ENCODE peak calls at places on chromosomes 12 and 14, in nine cellular contexts. T, M, U, A, L, D, X, S and Y are unnamed samples.

GRCh38 chr14:70891741-70892140 is 15.5 kb upstream of the PCNX1 start:
- DNase-seq in T (no peak), U (no peak), A (no peak), S (no peak), L (no peak), M (no peak), X (no peak), D (no peak), Y (no peak)

GRCh38 chr12:7395950-7396349 is 48.0 kb downstream of the CD163L1 start:
- DNase-seq in L (no peak), T (no peak), M (no peak), D (no peak), S (no peak), U (no peak), X (no peak), A (no peak), Y (no peak)

GRCh38 chr12:68641138-68641537 is 30.4 kb downstream of the RAP1B start:
- DNase-seq in U (peak), D (no peak), A (no peak), S (peak), L (no peak), M (no peak), T (no peak), X (no peak), Y (no peak)

GRCh38 chr14:92651106-92651792 is 97.2 kb downstream of the LGMN start:
- DNase-seq in L (no peak), U (peak), D (no peak), A (no peak), S (no peak), X (no peak), M (peak), T (no peak), Y (no peak)

GRCh38 chr14:77151918-77152588 is 10.5 kb upstream of the ZDHHC22 start:
- DNase-seq in L (no peak), M (no peak), D (peak), T (peak), S (peak), X (peak), A (no peak), U (no peak), Y (no peak)

GRCh38 chr14:26934151-26934550 is 336.3 kb upstream of the NOVA1 start:
- DNase-seq in T (no peak), S (no peak), L (no peak), X (no peak), U (no peak), A (no peak), M (no peak), D (no peak), Y (no peak)

GRCh38 chr12:90940872-90941499 is 14.0 kb downstream of the CCER1 start:
- DNase-seq in D (peak), S (peak), U (no peak), T (peak), X (peak), L (no peak), A (no peak), M (no peak), Y (no peak)

GRCh38 chr12:22312336-22312735 is 22.2 kb downstream of the ST8SIA1 start:
- DNase-seq in M (no peak), D (peak), T (no peak), U (no peak), A (no peak), L (no peak), X (no peak), S (peak), Y (no peak)

GRCh38 chr12:14935031-14935430 is 3.3 kb downstream of the ERP27 start:
- DNase-seq in U (no peak), X (no peak), D (no peak), L (peak), A (no peak), T (no peak), S (no peak), M (no peak), Y (no peak)

GRCh38 chr12:25005376-25005775 is 56.5 kb upstream of the BCAT1 start:
- DNase-seq in A (no peak), S (no peak), U (no peak), M (no peak), T (no peak), L (no peak), D (no peak), X (no peak), Y (no peak)

GRCh38 chr12:55845785-55846496 is 3.2 kb upstream of the MMP19 start:
- DNase-seq in A (no peak), L (no peak), X (no peak), U (no peak), T (no peak), D (peak), M (no peak), S (no peak), Y (no peak)

DNA sequence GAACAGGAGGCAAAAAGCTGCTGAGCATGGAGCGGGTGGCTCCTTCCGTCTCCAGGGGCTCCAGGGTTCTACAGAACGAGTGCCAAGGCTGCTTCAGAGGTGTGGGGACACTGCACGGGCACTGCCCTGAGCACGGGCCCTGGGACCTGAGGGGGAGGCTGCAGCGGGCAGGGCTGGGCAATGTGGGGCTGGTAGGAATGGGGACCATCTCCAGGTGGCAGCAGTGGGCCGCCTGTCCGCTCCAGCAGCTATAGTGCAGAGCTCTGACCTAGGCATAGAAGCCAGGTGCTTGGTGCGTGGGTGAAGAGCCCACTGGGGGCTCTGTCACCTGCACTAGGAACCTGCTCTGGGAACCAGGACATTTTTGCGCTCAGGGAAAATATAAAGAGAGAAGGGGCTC is 22.3 kb downstream of the HDAC7 start:
- DNase-seq in T (no peak), U (peak), D (no peak), X (no peak), A (no peak), M (no peak), L (peak), S (no peak), Y (no peak)
- TF ChIP-seq CTCF in T (peak), U (peak), D (peak), X (peak), A (no peak), M (peak), L (peak), S (peak), Y (no peak)

GRCh38 chr12:111295176-111295575 is 73.7 kb downstream of the PHETA1 start:
- DNase-seq in U (no peak), T (no peak), X (no peak), D (no peak), M (no peak), L (no peak), A (no peak), S (no peak), Y (no peak)

GRCh38 chr12:111298583-111299436 is 70.1 kb downstream of the PHETA1 start:
- DNase-seq in X (peak), M (no peak), U (peak), S (peak), T (peak), L (peak), A (no peak), D (peak), Y (peak)

GRCh38 chr12:111293266-111294009 is 75.5 kb downstream of the PHETA1 start:
- DNase-seq in D (no peak), L (no peak), M (no peak), X (no peak), A (no peak), S (no peak), T (no peak), U (no peak), Y (no peak)

GRCh38 chr12:111296906-111297463 is 71.9 kb downstream of the PHETA1 start:
- DNase-seq in T (no peak), L (no peak), X (no peak), A (no peak), M (no peak), D (no peak), U (no peak), S (no peak), Y (no peak)

DNA sequence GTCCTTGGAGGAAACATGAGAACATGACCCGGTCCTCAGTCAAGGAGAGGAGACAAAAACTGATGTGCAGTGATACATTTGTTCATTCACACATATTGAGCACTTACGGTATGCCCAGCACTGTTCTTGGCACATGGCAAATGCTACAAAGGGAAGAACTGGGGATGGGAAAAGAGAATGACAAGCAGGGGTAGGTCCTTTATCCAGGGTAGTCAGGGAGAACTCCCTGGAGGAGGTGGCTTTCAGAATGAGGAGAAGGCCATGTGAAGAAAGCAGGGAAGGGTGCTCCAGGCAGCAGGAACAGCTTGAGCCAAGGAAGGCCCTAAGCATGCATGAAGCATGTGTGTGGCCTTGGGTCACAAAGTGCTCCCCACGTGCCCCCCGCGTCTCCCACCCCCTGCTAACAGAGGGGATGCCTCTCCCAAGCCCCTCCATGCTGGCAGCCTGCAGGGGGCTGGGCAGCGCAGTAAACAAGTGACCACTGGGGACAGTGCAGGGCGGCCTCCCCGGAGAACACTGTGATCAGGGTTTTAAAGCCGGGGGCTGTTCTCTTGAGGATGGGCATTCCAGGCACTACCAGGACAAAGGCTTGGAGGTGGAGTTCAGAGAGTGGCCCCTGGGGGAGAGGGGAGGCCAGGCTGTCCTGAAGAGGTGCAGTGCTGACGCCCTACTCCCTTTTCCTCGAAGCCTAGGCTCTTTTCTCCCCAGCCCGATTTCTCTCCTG is 71.0 kb downstream of the PHETA1 start:
- DNase-seq in A (no peak), L (no peak), U (no peak), M (no peak), T (no peak), X (no peak), D (no peak), S (no peak), Y (no peak)
- TF ChIP-seq CTCF in A (no peak), L (no peak), U (no peak), M (no peak), T (no peak), X (peak), D (no peak), S (no peak), Y (no peak)

GRCh38 chr14:99441157-99441870 is 39.3 kb downstream of the SETD3 start:
- DNase-seq in L (peak), D (no peak), A (no peak), M (no peak), S (no peak), T (no peak), U (no peak), X (no peak), Y (no peak)
- TF ChIP-seq CTCF in L (peak), D (no peak), A (no peak), M (no peak), S (no peak), T (no peak), U (no peak), X (no peak), Y (no peak)

GRCh38 chr12:50614167-50614762 is 109.5 kb downstream of the DIP2B start:
- DNase-seq in U (no peak), T (no peak), D (peak), S (peak), L (peak), M (no peak), A (no peak), X (peak), Y (no peak)
- TF ChIP-seq CTCF in U (no peak), T (no peak), D (no peak), S (no peak), L (no peak), M (no peak), A (no peak), X (no peak), Y (no peak)

GRCh38 chr12:50842637-50843493 is at the start of gene TMPRSS12:
- DNase-seq in S (no peak), A (peak), X (no peak), D (no peak), T (no peak), U (no peak), M (no peak), L (peak), Y (peak)

GRCh38 chr12:50841654-50842531 is 833 bp upstream of the TMPRSS12 start:
- DNase-seq in U (no peak), S (no peak), L (no peak), M (no peak), X (no peak), T (no peak), A (no peak), D (no peak), Y (no peak)

GRCh38 chr12:50848963-50849362 is 6.2 kb downstream of the TMPRSS12 start:
- DNase-seq in A (no peak), U (no peak), M (no peak), D (no peak), X (no peak), S (no peak), L (no peak), T (no peak), Y (no peak)

GRCh38 chr12:50840809-50841487 is 1.8 kb upstream of the TMPRSS12 start:
- DNase-seq in S (no peak), T (no peak), L (no peak), U (no peak), X (no peak), M (no peak), D (no peak), A (no peak), Y (no peak)

GRCh38 chr12:50845021-50845647 is 2.4 kb downstream of the TMPRSS12 start:
- DNase-seq in D (peak), M (no peak), U (no peak), X (no peak), L (no peak), S (peak), T (no peak), A (no peak), Y (no peak)
- TF ChIP-seq CTCF in D (no peak), M (no peak), U (no peak), X (no peak), L (no peak), S (no peak), T (no peak), A (no peak), Y (no peak)

GRCh38 chr12:124856132-124856841 is 7.4 kb downstream of the SCARB1 start:
- DNase-seq in U (no peak), A (peak), T (no peak), D (no peak), L (no peak), S (no peak), X (no peak), M (no peak), Y (no peak)
- TF ChIP-seq CTCF in U (no peak), A (no peak), T (no peak), D (no peak), L (no peak), S (no peak), X (peak), M (no peak), Y (no peak)

GRCh38 chr14:64889352-64889751 is 9.6 kb upstream of the SPTB start:
- DNase-seq in U (no peak), A (no peak), L (no peak), T (no peak), D (no peak), M (no peak), X (no peak), S (no peak), Y (no peak)

GRCh38 chr14:64891173-64891838 is 11.6 kb upstream of the SPTB start:
- DNase-seq in M (no peak), D (no peak), A (no peak), S (no peak), X (no peak), U (no peak), T (no peak), L (no peak), Y (no peak)

DNA sequence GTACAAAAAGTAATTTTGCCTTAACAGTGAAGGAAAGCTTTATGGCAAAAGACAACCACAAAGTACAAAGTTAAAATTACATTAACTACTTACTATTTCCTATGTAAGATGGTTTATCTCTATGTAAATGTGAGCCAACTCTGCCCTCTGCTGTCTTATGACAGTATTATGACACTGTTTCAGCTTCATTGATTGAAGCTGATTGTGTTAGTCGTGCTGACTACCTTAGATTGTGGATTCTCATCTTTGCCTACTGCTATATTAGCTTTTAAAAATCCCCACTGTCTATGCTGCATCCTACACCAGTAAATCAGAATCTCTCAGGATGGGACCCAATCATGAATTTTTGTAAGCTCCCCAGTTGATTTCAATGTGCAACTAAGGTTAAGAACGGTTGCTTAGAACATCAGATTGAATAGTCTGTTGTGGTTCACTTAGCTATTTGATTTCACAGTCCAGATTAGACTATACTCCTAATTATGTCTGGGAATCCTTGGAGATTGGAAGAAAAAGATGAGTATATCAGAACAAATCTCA is 12.2 kb upstream of the SPTB start:
- DNase-seq in D (peak), A (no peak), T (peak), X (peak), U (peak), S (peak), M (no peak), L (peak), Y (no peak)
- TF ChIP-seq CTCF in D (peak), A (no peak), T (peak), X (peak), U (peak), S (peak), M (peak), L (peak), Y (peak)

DNA sequence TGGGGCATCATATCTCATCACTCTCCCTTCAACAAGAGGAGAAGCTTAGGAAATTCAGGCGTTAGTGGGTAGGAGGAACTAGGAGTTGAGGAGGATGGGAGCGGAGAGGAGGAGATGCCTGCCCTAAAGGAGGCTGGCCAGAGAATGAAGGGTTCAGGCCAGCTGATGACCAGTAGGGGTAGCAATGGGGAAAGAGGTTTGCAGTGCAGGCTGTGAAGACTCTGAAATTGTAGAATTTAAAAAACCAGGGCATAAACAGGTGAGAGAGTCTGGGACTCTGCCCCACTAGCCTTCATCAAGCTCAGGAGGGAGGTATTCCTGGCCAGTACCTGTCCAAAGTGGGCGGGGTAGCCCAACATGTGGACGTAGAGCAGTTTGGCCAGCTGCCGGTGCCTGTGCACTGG is 807 bp downstream of the AP1G2 start:
- DNase-seq in U (no peak), L (no peak), A (no peak), D (peak), S (no peak), M (no peak), X (peak), T (no peak), Y (no peak)
- TF ChIP-seq CTCF in U (no peak), L (peak), A (no peak), D (peak), S (peak), M (no peak), X (peak), T (peak), Y (no peak)

GRCh38 chr14:99575043-99576023 is 28.7 kb downstream of the CCDC85C start:
- DNase-seq in T (peak), X (peak), L (peak), M (no peak), D (peak), S (peak), A (peak), U (peak), Y (peak)
- TF ChIP-seq CTCF in T (peak), X (no peak), L (peak), M (no peak), D (peak), S (peak), A (no peak), U (no peak), Y (no peak)